ENCODE peak calls at places on chromosomes 5 and 9, in four cellular contexts. B is head of caudate nucleus, N is NCI-H1092 treated with DMSO at 0.1 percent for 48 hours, I is HS-27A. D is an unnamed sample.

GRCh38 chr5:145764325-145764724 is 70.8 kb downstream of the PRELID2 start:
- DNase-seq in B (no peak), N (no peak), I (no peak), D (no peak)

GRCh38 chr5:111227226-111227782 is 3.1 kb downstream of the CAMK4 start:
- DNase-seq in B (no peak), N (no peak), I (no peak), D (no peak)

GRCh38 chr9:128550226-128550625 is 2.2 kb upstream of the SPTAN1 start:
- DNase-seq in B (no peak), N (no peak), I (no peak), D (peak)

GRCh38 chr5:163760498-163760897 is 255.1 kb downstream of the MAT2B start:
- DNase-seq in B (no peak), N (no peak), I (peak), D (no peak)

GRCh38 chr5:120538149-120538548 is 74.0 kb downstream of the PRR16 start:
- DNase-seq in B (no peak), N (no peak), I (peak), D (no peak)

GRCh38 chr9:129081388-129081889 is 528 bp downstream of the DOLPP1 start:
- DNase-seq in B (no peak), N (peak), I (peak), D (no peak)

GRCh38 chr9:126456802-126457547 is 130.3 kb downstream of the MVB12B start:
- DNase-seq in B (no peak), N (no peak), I (no peak), D (no peak)

GRCh38 chr9:82057805-82058204 is 69.2 kb downstream of the SPATA31D1 start:
- DNase-seq in B (no peak), N (no peak), I (no peak), D (no peak)

GRCh38 chr9:35570709-35571108 is 34.4 kb upstream of the TESK1 start:
- DNase-seq in B (no peak), N (no peak), I (no peak), D (no peak)

GRCh38 chr9:42388146-42388690 is 204.8 kb downstream of the SPATA31A6 start:
- DNase-seq in B (no peak), N (no peak), I (no peak), D (peak)

GRCh38 chr9:18976368-18977238 is 56.4 kb downstream of the SAXO1 start:
- DNase-seq in B (no peak), N (no peak), I (peak), D (no peak)

GRCh38 chr5:75706775-75707174 is 10.5 kb downstream of the POC5 start:
- DNase-seq in B (no peak), N (no peak), I (no peak), D (no peak)

GRCh38 chr5:40547994-40548575 is 131.6 kb upstream of the PTGER4 start:
- DNase-seq in B (no peak), N (no peak), I (no peak), D (no peak)

GRCh38 chr9:133148351-133149129 is 15.2 kb downstream of the GBGT1 start:
- DNase-seq in B (no peak), N (peak), I (no peak), D (peak)

GRCh38 chr5:10485142-10485795 is 43.6 kb downstream of the ROPN1L start:
- DNase-seq in B (no peak), N (no peak), I (peak), D (no peak)

GRCh38 chr9:22992781-22993180 is 546.2 kb downstream of the DMRTA1 start:
- DNase-seq in B (no peak), N (no peak), I (no peak), D (no peak)

GRCh38 chr9:77807295-77807694 is 159.2 kb upstream of the GNA14 start:
- DNase-seq in B (no peak), N (no peak), I (peak), D (no peak)

GRCh38 chr5:33761139-33761538 is 130.7 kb downstream of the ADAMTS12 start:
- DNase-seq in B (no peak), N (no peak), I (peak), D (no peak)

GRCh38 chr5:1380011-1380817 is 35.3 kb upstream of the CLPTM1L start:
- DNase-seq in B (peak), N (peak), I (no peak), D (peak)

GRCh38 chr5:159227452-159227851 is 18.1 kb upstream of the RNF145 start:
- DNase-seq in B (no peak), N (no peak), I (no peak), D (no peak)

GRCh38 chr5:141513627-141514329 is 24.9 kb downstream of the PCDHGC5 start:
- DNase-seq in B (peak), N (peak), I (no peak), D (peak)

GRCh38 chr5:124088289-124089064 is 576.5 kb downstream of the CSNK1G3 start:
- DNase-seq in B (no peak), N (peak), I (no peak), D (no peak)

GRCh38 chr9:84711936-84712335 is 42.4 kb downstream of the NTRK2 start:
- DNase-seq in B (peak), N (peak), I (no peak), D (peak)

GRCh38 chr9:92726971-92727715 is 37.5 kb downstream of the BICD2 start:
- DNase-seq in B (no peak), N (peak), I (no peak), D (peak)

GRCh38 chr9:133826289-133827085 is 88.3 kb upstream of the SARDH start:
- DNase-seq in B (no peak), N (no peak), I (no peak), D (no peak)

D was measured in posterior cingulate gyrus.